ENCODE peak calls at places on chromosomes 7 and 10, in seven cellular contexts. B, G, P, T, I, K and L are unnamed samples.

GRCh38 chr7:24657980-24658379 is 84.7 kb downstream of the PALS2 start:
- DNase-seq in K (no peak), P (no peak), I (no peak), G (no peak), T (no peak), B (no peak), L (no peak)

GRCh38 chr10:132392811-132393694 is 3.9 kb upstream of the PWWP2B start:
- DNase-seq in I (no peak), B (peak), P (no peak), T (no peak), G (no peak), K (no peak), L (no peak)

GRCh38 chr7:44580945-44581344 is 1.1 kb downstream of the TMED4 start:
- DNase-seq in T (peak), I (no peak), P (no peak), K (no peak), B (no peak), G (no peak), L (peak)

GRCh38 chr10:55734112-55734511 is 626.9 kb downstream of the ZWINT start:
- DNase-seq in P (no peak), T (no peak), K (no peak), B (no peak), G (no peak), I (no peak), L (no peak)

GRCh38 chr7:130990178-130990832 is 256.3 kb upstream of the KLF14 start:
- DNase-seq in P (no peak), B (no peak), I (no peak), T (peak), K (no peak), G (no peak), L (no peak)

GRCh38 chr10:1137499-1138163 is 81.4 kb downstream of the WDR37 start:
- DNase-seq in I (no peak), K (no peak), B (no peak), P (no peak), G (no peak), T (no peak), L (no peak)

GRCh38 chr7:17640730-17641377 is 299.4 kb downstream of the SNX13 start:
- DNase-seq in K (no peak), G (peak), B (no peak), P (no peak), I (no peak), T (peak), L (no peak)

GRCh38 chr7:96691692-96692091 is 18.0 kb downstream of the SEM1 start:
- DNase-seq in G (no peak), T (no peak), K (no peak), P (no peak), I (no peak), B (no peak), L (no peak)

GRCh38 chr10:3495281-3495680 is 289.7 kb downstream of the KLF6 start:
- DNase-seq in T (no peak), B (no peak), K (no peak), I (no peak), P (no peak), G (no peak), L (no peak)

GRCh38 chr10:43942096-43942885 is 293.6 kb upstream of the ZNF32 start:
- DNase-seq in P (no peak), T (no peak), I (no peak), G (no peak), K (no peak), B (peak), L (no peak)

GRCh38 chr10:133125901-133126300 is 34.1 kb upstream of the KNDC1 start:
- DNase-seq in I (no peak), G (no peak), K (no peak), P (no peak), T (no peak), B (no peak), L (no peak)

GRCh38 chr10:75353183-75353582 is 48.4 kb downstream of the ZNF503 start:
- DNase-seq in I (no peak), B (no peak), K (no peak), P (no peak), G (no peak), T (no peak), L (no peak)

GRCh38 chr7:2812119-2812487 is 32.0 kb downstream of the GNA12 start:
- DNase-seq in P (no peak), I (no peak), G (no peak), K (no peak), T (no peak), B (no peak), L (no peak)

GRCh38 chr10:114550756-114551290 is 107.3 kb downstream of the ABLIM1 start:
- DNase-seq in G (no peak), T (peak), I (no peak), B (no peak), P (peak), K (no peak), L (peak)

GRCh38 chr10:71040890-71041590 is 152.7 kb upstream of the PCBD1 start:
- DNase-seq in B (peak), G (no peak), T (no peak), I (no peak), P (no peak), K (no peak), L (no peak)

GRCh38 chr10:11262210-11263038 is 244.8 kb downstream of the CELF2 start:
- DNase-seq in B (no peak), G (no peak), K (no peak), T (no peak), P (no peak), I (no peak), L (no peak)

GRCh38 chr7:155450828-155451521 is 7.0 kb upstream of the EN2 start:
- DNase-seq in G (no peak), T (no peak), K (no peak), B (peak), I (no peak), P (no peak), L (no peak)

GRCh38 chr10:18582803-18583202 is 68.6 kb downstream of the NSUN6 start:
- DNase-seq in G (no peak), P (no peak), I (no peak), B (no peak), T (no peak), K (no peak), L (no peak)

GRCh38 chr10:102646610-102647432 is 2.5 kb downstream of the TRIM8 start:
- DNase-seq in G (no peak), B (peak), I (peak), K (no peak), P (no peak), T (no peak), L (no peak)

GRCh38 chr7:134669845-134670373 is 23.3 kb downstream of the BPGM start:
- DNase-seq in G (peak), P (no peak), K (no peak), T (peak), I (peak), B (no peak), L (peak)